ENCODE peak calls at places on chromosomes 4 and X, in nine cellular contexts. E is spleen, I is HCT116, J is breast epithelium, S is suprapubic skin, L is transverse colon, K is prostate gland, Y is endothelial cell of umbilical vein, D is K562. M is an unnamed sample.

GRCh38 chr4:69823481-69824186 is 36.3 kb downstream of the SULT1E1 start:
- DNase-seq in J (no peak), K (no peak), S (no peak), I (peak), D (no peak), E (peak), L (peak), Y (peak), M (no peak)

GRCh38 chr4:83855044-83855443 is 319.1 kb downstream of the GPAT3 start:
- DNase-seq in K (no peak), L (no peak), E (no peak), Y (no peak), I (peak), D (no peak), J (no peak), S (no peak), M (no peak)

GRCh38 chr4:44493924-44494323 is 45.3 kb upstream of the KCTD8 start:
- DNase-seq in L (no peak), Y (peak), J (no peak), I (no peak), E (no peak), K (no peak), D (peak), S (no peak), M (no peak)

GRCh38 chr4:8820178-8821102 is 51.2 kb downstream of the HMX1 start:
- DNase-seq in I (no peak), Y (no peak), D (peak), K (no peak), L (peak), E (peak), S (peak), J (peak), M (no peak)

GRCh38 chr4:73897380-73898136 is 28.4 kb downstream of the CXCL1 start:
- DNase-seq in J (no peak), E (no peak), Y (no peak), D (no peak), I (no peak), S (no peak), L (no peak), K (no peak), M (no peak)

GRCh38 chr4:62881901-62882300 is 1527.3 kb downstream of the TECRL start:
- DNase-seq in S (no peak), D (no peak), K (no peak), I (no peak), E (no peak), Y (no peak), J (no peak), L (no peak), M (no peak)

GRCh38 chrX:22349116-22349515 is 76.4 kb downstream of the CBLL2 start:
- DNase-seq in L (no peak), I (no peak), Y (no peak), K (no peak), S (no peak), J (no peak), E (no peak), D (no peak), M (no peak)

GRCh38 chr4:112311516-112311915 is 14.3 kb downstream of the ALPK1 start:
- DNase-seq in K (no peak), Y (no peak), L (no peak), D (no peak), J (no peak), E (no peak), I (no peak), S (no peak), M (no peak)

GRCh38 chr4:95204873-95205272 is 343.9 kb downstream of the UNC5C start:
- DNase-seq in I (peak), D (no peak), S (no peak), E (no peak), Y (no peak), L (no peak), J (no peak), K (no peak), M (no peak)

GRCh38 chrX:155966876-155967275 is 30.6 kb upstream of the IL9R start:
- DNase-seq in L (peak), D (peak), S (no peak), K (no peak), I (peak), Y (no peak), E (no peak), J (no peak), M (peak)

DNA sequence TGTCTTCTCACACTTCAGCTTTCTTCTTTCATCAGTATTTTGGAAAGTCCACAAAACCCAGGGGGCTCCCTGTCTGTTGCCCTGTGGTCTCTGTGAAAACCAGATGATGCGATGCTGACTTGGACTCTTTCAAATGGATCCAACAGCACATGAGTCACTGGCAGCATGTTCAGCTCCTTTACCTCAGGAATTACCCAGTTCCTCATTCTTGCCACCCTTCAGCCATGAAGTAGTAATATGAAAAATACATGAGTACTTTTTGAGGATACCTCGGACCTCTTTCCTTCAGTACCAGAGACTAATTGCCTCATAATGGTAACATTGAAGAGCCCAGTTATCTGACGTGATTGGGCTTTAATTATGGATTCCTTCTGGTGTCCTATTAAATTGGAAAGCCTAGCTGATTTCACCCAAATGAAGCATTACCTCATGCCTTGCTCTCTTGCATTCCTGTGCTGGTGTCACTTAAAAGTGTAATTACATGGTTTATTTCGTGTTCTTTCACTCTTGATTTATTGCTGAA is 63.3 kb downstream of the NFKB1 start:
- DNase-seq in I (no peak), E (no peak), L (no peak), K (no peak), Y (no peak), D (no peak), J (no peak), S (no peak), M (peak)
- TF ChIP-seq POLR2A in I (no peak), E (no peak), L (no peak), K (no peak), Y (no peak), D (no peak), J (no peak), S (no peak), M (no peak)

GRCh38 chrX:129346574-129346973 is 176.7 kb downstream of the SMARCA1 start:
- DNase-seq in J (no peak), E (no peak), Y (no peak), L (no peak), I (no peak), D (no peak), S (no peak), K (no peak), M (no peak)

DNA sequence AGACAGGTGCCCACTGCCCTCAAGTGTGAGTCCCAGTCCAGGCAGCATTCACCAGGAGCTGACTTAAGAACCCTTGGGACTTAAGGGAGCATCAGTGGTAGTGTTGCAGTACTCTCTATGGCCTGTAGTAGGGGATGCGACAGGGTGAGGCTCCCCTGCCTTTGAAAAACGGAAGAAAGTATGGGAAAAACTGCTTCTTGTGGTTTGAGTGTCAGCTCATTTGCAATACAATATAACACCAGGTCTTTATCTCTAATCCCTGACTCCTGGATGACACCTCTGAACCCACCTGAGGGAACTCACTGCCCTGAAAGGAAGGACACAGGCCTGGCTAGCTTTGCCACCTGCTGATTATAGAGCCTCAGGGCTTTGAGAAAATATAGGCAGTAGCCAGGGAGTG is 176.0 kb downstream of the SMARCA1 start:
- DNase-seq in L (no peak), S (no peak), J (no peak), K (no peak), Y (no peak), D (no peak), I (peak), E (no peak), M (no peak)
- TF ChIP-seq POLR2AphosphoS5 in L (no peak), S (no peak), J (no peak), K (no peak), Y (no peak), D (no peak), I (no peak), E (no peak), M (no peak)

GRCh38 chrX:41350150-41350975 is 16.4 kb downstream of the DDX3X start:
- DNase-seq in L (no peak), K (no peak), I (no peak), E (no peak), J (no peak), D (no peak), Y (peak), S (no peak), M (no peak)
- TF ChIP-seq POLR2A in L (no peak), K (no peak), I (no peak), E (no peak), J (no peak), D (peak), Y (peak), S (no peak), M (peak)

DNA sequence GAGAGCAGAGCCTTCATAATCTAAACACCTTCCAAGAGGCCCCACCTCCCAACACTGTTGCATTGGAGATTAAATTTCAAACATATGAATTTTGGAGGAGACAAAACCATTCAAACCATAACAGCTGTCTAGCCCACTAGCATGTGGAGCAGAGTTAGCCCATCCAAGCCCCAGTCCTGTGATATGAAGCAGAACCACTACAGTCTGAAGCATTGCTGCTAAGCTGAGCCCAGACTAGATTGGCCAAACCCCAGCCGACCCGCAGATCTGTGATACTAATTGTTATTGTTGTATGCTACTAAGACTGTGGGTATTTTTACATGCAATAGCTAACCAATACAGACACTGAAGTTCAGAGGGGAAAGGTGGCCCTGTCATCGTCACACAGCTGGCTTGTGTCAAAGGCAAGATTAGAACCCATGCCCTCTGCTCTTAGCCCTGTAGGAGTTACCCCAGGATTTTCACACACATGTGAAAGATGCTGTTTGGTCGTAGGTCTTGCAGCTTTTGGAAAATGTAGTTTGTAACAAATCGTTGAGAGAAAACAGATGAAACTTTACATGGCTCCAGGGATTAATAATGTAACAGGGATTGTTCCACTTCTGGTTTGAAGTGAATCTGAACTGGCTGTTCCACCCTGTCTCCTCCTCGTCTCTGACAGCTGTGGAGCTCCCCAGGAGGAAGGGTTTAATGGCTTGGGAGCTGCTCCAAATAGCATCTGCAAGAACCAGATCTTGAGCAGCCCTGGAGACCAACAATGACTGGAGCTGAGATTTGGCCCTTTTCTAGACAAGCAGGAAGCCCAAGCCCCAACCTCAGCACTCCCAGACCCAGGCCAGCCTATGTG is 517.5 kb downstream of the MID1IP1 start:
- DNase-seq in I (no peak), L (no peak), Y (no peak), D (no peak), S (no peak), E (no peak), K (no peak), J (no peak), M (no peak)
- TF ChIP-seq POLR2AphosphoS5 in I (no peak), L (no peak), Y (no peak), D (no peak), S (no peak), E (no peak), K (no peak), J (peak), M (no peak)

GRCh38 chr4:150960818-150961217 is 54.3 kb downstream of the LRBA start:
- DNase-seq in D (peak), J (no peak), E (no peak), Y (peak), I (no peak), L (no peak), K (no peak), S (no peak), M (peak)
- TF ChIP-seq POLR2A in D (no peak), J (no peak), E (no peak), Y (no peak), I (no peak), L (no peak), K (no peak), S (no peak), M (no peak)

GRCh38 chrX:93985621-93986020 is 311.6 kb downstream of the FAM133A start:
- DNase-seq in S (no peak), E (no peak), L (no peak), J (no peak), K (no peak), I (no peak), D (no peak), Y (no peak), M (no peak)
- TF ChIP-seq POLR2AphosphoS5 in S (no peak), E (no peak), L (no peak), J (no peak), K (no peak), I (no peak), D (no peak), Y (no peak), M (no peak)